ENCODE peak calls at places on chromosomes 13 and 19, in four cellular contexts. U, Z, F and R are unnamed samples.

GRCh38 chr13:51619614-51620013 is 35.4 kb downstream of the WDFY2 start:
- DNase-seq in U (no peak), Z (no peak), F (no peak), R (no peak)

GRCh38 chr13:48559638-48560320 is 26.9 kb upstream of the RCBTB2 start:
- DNase-seq in U (no peak), Z (no peak), F (no peak), R (no peak)

GRCh38 chr13:41587490-41587889 is 130.1 kb downstream of the RGCC start:
- DNase-seq in U (no peak), Z (no peak), F (no peak), R (peak)

GRCh38 chr19:50478901-50479715 is 2.5 kb upstream of the GARIN5A start:
- DNase-seq in U (no peak), Z (no peak), F (peak), R (no peak)

GRCh38 chr13:108915095-108915633 is 285.8 kb downstream of the MYO16 start:
- DNase-seq in U (no peak), Z (no peak), F (no peak), R (no peak)

GRCh38 chr19:55321466-55321865 is 3.7 kb downstream of the TMEM150B start:
- DNase-seq in U (no peak), Z (no peak), F (no peak), R (no peak)

GRCh38 chr13:114231886-114232285 is 2.8 kb upstream of the CDC16 start:
- DNase-seq in U (no peak), Z (no peak), F (no peak), R (no peak)

GRCh38 chr13:57673197-57673596 is 41.7 kb downstream of the PCDH17 start:
- DNase-seq in U (no peak), Z (no peak), F (no peak), R (no peak)

GRCh38 chr13:101530293-101530692 is 77.8 kb downstream of the ITGBL1 start:
- DNase-seq in U (no peak), Z (no peak), F (no peak), R (no peak)

GRCh38 chr13:20702945-20703784 is at the start of gene IL17D:
- DNase-seq in U (no peak), Z (no peak), F (peak), R (peak)

DNA sequence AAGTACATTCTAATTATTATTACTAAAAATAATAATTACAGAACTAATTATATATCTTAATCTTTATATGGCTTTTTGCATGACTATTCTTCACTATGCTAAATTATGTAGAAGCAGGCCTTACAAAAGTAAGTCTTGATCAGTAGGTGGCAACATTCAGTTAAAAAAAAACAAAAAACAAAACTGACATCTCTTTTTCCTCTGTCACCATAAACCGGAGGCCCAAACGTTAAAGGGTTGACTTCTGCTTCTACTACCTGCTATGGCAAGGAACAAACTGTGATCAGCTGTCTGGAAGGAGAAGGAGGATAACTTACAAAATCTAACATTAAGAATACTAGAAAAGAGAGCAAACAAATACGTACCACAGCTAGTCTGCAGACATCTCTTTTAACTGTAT is 1525.6 kb downstream of the SLITRK1 start:
- DNase-seq in U (no peak), Z (no peak), F (no peak), R (no peak)
- TF ChIP-seq CTCF in U (no peak), Z (peak), F (no peak), R (no peak)

GRCh38 chr13:110713981-110714797 is 689 bp downstream of the ING1 start:
- DNase-seq in U (no peak), Z (peak), F (peak), R (peak)
- TF ChIP-seq CTCF in U (no peak), Z (no peak), F (no peak), R (no peak)

GRCh38 chr13:113211774-113212173 is 2.4 kb downstream of the CUL4A start:
- DNase-seq in U (no peak), Z (no peak), F (peak), R (peak)
- TF ChIP-seq CTCF in U (no peak), Z (no peak), F (no peak), R (no peak)

GRCh38 chr19:45404557-45405434 is at the start of gene PPP1R13L:
- DNase-seq in U (peak), Z (peak), F (no peak), R (peak)

GRCh38 chr19:45401815-45402468 is 2.9 kb downstream of the PPP1R13L start:
- DNase-seq in U (no peak), Z (no peak), F (no peak), R (no peak)

GRCh38 chr19:45403272-45403671 is 1.6 kb downstream of the PPP1R13L start:
- DNase-seq in U (no peak), Z (no peak), F (no peak), R (no peak)

GRCh38 chr19:45403781-45404556 is 900 bp downstream of the PPP1R13L start:
- DNase-seq in U (no peak), Z (peak), F (peak), R (peak)

DNA sequence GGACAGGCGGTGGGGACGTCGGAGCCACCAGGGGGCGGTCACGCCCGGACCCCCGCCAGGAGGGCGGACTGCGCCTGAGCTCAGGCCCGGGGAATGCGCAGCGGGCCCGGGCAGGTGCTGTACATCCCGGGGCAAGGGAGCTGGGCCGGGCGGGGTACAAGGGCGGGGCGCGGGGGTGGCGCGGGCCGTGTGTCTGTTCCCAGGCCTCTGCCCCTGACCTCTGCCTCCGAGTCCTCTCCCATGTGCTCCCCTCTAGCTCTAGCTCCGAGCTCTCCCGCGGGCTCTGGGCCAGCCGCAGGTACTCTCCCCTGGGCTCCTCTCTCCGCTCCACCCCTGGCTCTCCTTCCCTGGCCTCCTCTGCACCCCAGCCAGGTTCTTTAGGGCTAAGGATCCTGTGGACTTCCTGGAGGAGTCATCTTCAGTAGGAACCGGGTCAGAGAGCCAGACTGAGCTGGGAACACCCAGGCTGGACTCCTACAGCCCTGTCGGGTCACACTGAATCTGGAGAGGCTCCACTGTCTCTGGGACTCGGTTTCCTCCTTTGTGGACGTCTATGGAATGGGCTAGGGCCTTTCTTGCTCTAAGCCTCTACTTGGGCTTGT is 2.3 kb downstream of the PPP1R13L start:
- DNase-seq in U (no peak), Z (peak), F (peak), R (peak)
- TF ChIP-seq CTCF in U (peak), Z (peak), F (peak), R (peak)